ENCODE peak calls at places on chromosome 6, in five cellular contexts. One of them, this sample, is unnamed.

GRCh38 chr6:22892452-22892851 is 323.1 kb downstream of the HDGFL1 start:
- DNase-seq in AG04450: peak; percentile 89
- DNase-seq in CD4-positive, CD25-positive, alpha-beta regulatory T cell: no peak
- DNase-seq in breast epithelium: no peak
- DNase-seq in BJ: peak; percentile 95
- DNase-seq in this sample: no peak

GRCh38 chr6:5094327-5094726 is 9.2 kb downstream of the PPP1R3G start:
- DNase-seq in AG04450: peak; percentile 91
- DNase-seq in CD4-positive, CD25-positive, alpha-beta regulatory T cell: no peak
- DNase-seq in breast epithelium: no peak
- DNase-seq in BJ: peak; percentile 94
- DNase-seq in this sample: no peak

GRCh38 chr6:19417713-19418112 is 419.5 kb upstream of the ID4 start:
- DNase-seq in AG04450: no peak
- DNase-seq in CD4-positive, CD25-positive, alpha-beta regulatory T cell: no peak
- DNase-seq in breast epithelium: no peak
- DNase-seq in BJ: no peak
- DNase-seq in this sample: no peak

GRCh38 chr6:91045152-91045551 is 458.3 kb upstream of the MAP3K7 start:
- DNase-seq in AG04450: no peak
- DNase-seq in CD4-positive, CD25-positive, alpha-beta regulatory T cell: no peak
- DNase-seq in breast epithelium: no peak
- DNase-seq in BJ: no peak
- DNase-seq in this sample: no peak

GRCh38 chr6:16511048-16511660 is 250.1 kb downstream of the ATXN1 start:
- DNase-seq in AG04450: no peak
- DNase-seq in CD4-positive, CD25-positive, alpha-beta regulatory T cell: peak; percentile 48
- DNase-seq in breast epithelium: no peak
- DNase-seq in BJ: no peak
- DNase-seq in this sample: no peak

GRCh38 chr6:36109092-36109491 is 21.2 kb upstream of the MAPK13 start:
- DNase-seq in AG04450: no peak
- DNase-seq in CD4-positive, CD25-positive, alpha-beta regulatory T cell: peak; percentile 92
- DNase-seq in breast epithelium: no peak
- DNase-seq in BJ: no peak
- DNase-seq in this sample: no peak

GRCh38 chr6:22664968-22665367 is 95.6 kb downstream of the HDGFL1 start:
- DNase-seq in AG04450: no peak
- DNase-seq in CD4-positive, CD25-positive, alpha-beta regulatory T cell: no peak
- DNase-seq in breast epithelium: no peak
- DNase-seq in BJ: no peak
- DNase-seq in this sample: no peak

GRCh38 chr6:53044071-53044470 is 21.1 kb upstream of the FBXO9 start:
- DNase-seq in AG04450: no peak
- DNase-seq in CD4-positive, CD25-positive, alpha-beta regulatory T cell: no peak
- DNase-seq in breast epithelium: no peak
- DNase-seq in BJ: no peak
- DNase-seq in this sample: no peak

GRCh38 chr6:4270799-4271198 is 135.4 kb upstream of the ECI2 start:
- DNase-seq in AG04450: no peak
- DNase-seq in CD4-positive, CD25-positive, alpha-beta regulatory T cell: no peak
- DNase-seq in breast epithelium: no peak
- DNase-seq in BJ: no peak
- DNase-seq in this sample: no peak

GRCh38 chr6:130473886-130474285 is 108.1 kb downstream of the TMEM200A start:
- DNase-seq in AG04450: no peak
- DNase-seq in CD4-positive, CD25-positive, alpha-beta regulatory T cell: no peak
- DNase-seq in breast epithelium: no peak
- DNase-seq in BJ: peak; percentile 51
- DNase-seq in this sample: no peak

GRCh38 chr6:140744648-140745320 is 1370.3 kb upstream of the CITED2 start:
- DNase-seq in AG04450: no peak
- DNase-seq in CD4-positive, CD25-positive, alpha-beta regulatory T cell: peak; percentile 3
- DNase-seq in breast epithelium: no peak
- DNase-seq in BJ: no peak
- DNase-seq in this sample: no peak

GRCh38 chr6:45419574-45420082 is 41.9 kb upstream of the SUPT3H start:
- DNase-seq in AG04450: no peak
- DNase-seq in CD4-positive, CD25-positive, alpha-beta regulatory T cell: peak; percentile 63
- DNase-seq in breast epithelium: peak; percentile 54
- DNase-seq in BJ: no peak
- DNase-seq in this sample: peak; percentile 31

GRCh38 chr6:101543796-101544195 is 150.3 kb downstream of the GRIK2 start:
- DNase-seq in AG04450: no peak
- DNase-seq in CD4-positive, CD25-positive, alpha-beta regulatory T cell: no peak
- DNase-seq in breast epithelium: no peak
- DNase-seq in BJ: no peak
- DNase-seq in this sample: no peak

GRCh38 chr6:25508051-25508450 is 144.0 kb upstream of the SCGN start:
- DNase-seq in AG04450: no peak
- DNase-seq in CD4-positive, CD25-positive, alpha-beta regulatory T cell: no peak
- DNase-seq in breast epithelium: no peak
- DNase-seq in BJ: no peak
- DNase-seq in this sample: no peak

GRCh38 chr6:28408076-28408802 is 8.7 kb upstream of the ZSCAN12 start:
- DNase-seq in AG04450: no peak
- DNase-seq in CD4-positive, CD25-positive, alpha-beta regulatory T cell: peak; percentile 60
- DNase-seq in breast epithelium: no peak
- DNase-seq in BJ: no peak
- DNase-seq in this sample: no peak

GRCh38 chr6:50591135-50591534 is 122.2 kb upstream of the TFAP2D start:
- DNase-seq in AG04450: no peak
- DNase-seq in CD4-positive, CD25-positive, alpha-beta regulatory T cell: no peak
- DNase-seq in breast epithelium: no peak
- DNase-seq in BJ: no peak
- DNase-seq in this sample: no peak

GRCh38 chr6:145704153-145704781 is 31.1 kb downstream of the EPM2A start:
- DNase-seq in AG04450: no peak
- DNase-seq in CD4-positive, CD25-positive, alpha-beta regulatory T cell: peak; percentile 4
- DNase-seq in breast epithelium: no peak
- DNase-seq in BJ: no peak
- DNase-seq in this sample: no peak

GRCh38 chr6:9646346-9647042 is 768.4 kb downstream of the TFAP2A start:
- DNase-seq in AG04450: no peak
- DNase-seq in CD4-positive, CD25-positive, alpha-beta regulatory T cell: no peak
- DNase-seq in breast epithelium: no peak
- DNase-seq in BJ: peak; percentile 19
- DNase-seq in this sample: no peak

DNA sequence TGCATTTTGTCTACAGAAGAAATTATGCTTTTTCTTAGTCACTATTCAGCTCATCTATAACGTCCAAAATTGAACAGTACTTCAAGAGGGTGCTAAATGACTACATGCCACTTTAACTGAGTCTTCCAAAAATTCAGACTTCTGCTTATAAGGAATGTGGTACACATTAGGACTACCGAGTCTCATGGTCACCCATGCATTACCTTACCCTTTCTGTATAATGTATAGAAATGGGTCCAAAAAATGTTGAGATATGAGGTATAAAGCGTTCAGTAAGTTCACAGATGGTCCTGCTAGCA is 118.8 kb upstream of the PRSS16 start:
- DNase-seq in AG04450: no peak
- DNase-seq in CD4-positive, CD25-positive, alpha-beta regulatory T cell: no peak
- DNase-seq in breast epithelium: no peak
- DNase-seq in BJ: no peak
- DNase-seq in this sample: no peak
- H3K4me3 ChIP-seq in AG04450: no peak overlapping the region
- H3K4me3 ChIP-seq in CD4-positive, CD25-positive, alpha-beta regulatory T cell: no peak overlapping the region
- H3K4me3 ChIP-seq in breast epithelium: no peak overlapping the region
- H3K4me3 ChIP-seq in BJ: no peak overlapping the region
- H3K4me3 ChIP-seq in this sample: no peak overlapping the region

GRCh38 chr6:13248953-13249432 is 79.3 kb downstream of the TBC1D7 start:
- DNase-seq in AG04450: no peak
- DNase-seq in CD4-positive, CD25-positive, alpha-beta regulatory T cell: no peak
- DNase-seq in breast epithelium: no peak
- DNase-seq in BJ: no peak
- DNase-seq in this sample: no peak

GRCh38 chr6:13249817-13250216 is 78.5 kb downstream of the TBC1D7 start:
- DNase-seq in AG04450: no peak
- DNase-seq in CD4-positive, CD25-positive, alpha-beta regulatory T cell: no peak
- DNase-seq in breast epithelium: no peak
- DNase-seq in BJ: no peak
- DNase-seq in this sample: no peak

GRCh38 chr6:13247627-13248026 is 80.7 kb downstream of the TBC1D7 start:
- DNase-seq in AG04450: no peak
- DNase-seq in CD4-positive, CD25-positive, alpha-beta regulatory T cell: no peak
- DNase-seq in breast epithelium: no peak
- DNase-seq in BJ: no peak
- DNase-seq in this sample: no peak

GRCh38 chr6:13248549-13248948 is 79.8 kb downstream of the TBC1D7 start:
- DNase-seq in AG04450: no peak
- DNase-seq in CD4-positive, CD25-positive, alpha-beta regulatory T cell: no peak
- DNase-seq in breast epithelium: no peak
- DNase-seq in BJ: no peak
- DNase-seq in this sample: no peak

GRCh38 chr6:13248053-13248452 is 80.3 kb downstream of the TBC1D7 start:
- DNase-seq in AG04450: peak; percentile 11
- DNase-seq in CD4-positive, CD25-positive, alpha-beta regulatory T cell: no peak
- DNase-seq in breast epithelium: no peak
- DNase-seq in BJ: peak; percentile 26
- DNase-seq in this sample: no peak
- H3K4me3 ChIP-seq in AG04450: no peak overlapping the region
- H3K4me3 ChIP-seq in CD4-positive, CD25-positive, alpha-beta regulatory T cell: no peak overlapping the region
- H3K4me3 ChIP-seq in breast epithelium: no peak overlapping the region
- H3K4me3 ChIP-seq in BJ: no peak overlapping the region
- H3K4me3 ChIP-seq in this sample: no peak overlapping the region

GRCh38 chr6:150767161-150767560 is 98.3 kb upstream of the MTHFD1L start:
- DNase-seq in AG04450: no peak
- DNase-seq in CD4-positive, CD25-positive, alpha-beta regulatory T cell: no peak
- DNase-seq in breast epithelium: no peak
- DNase-seq in BJ: no peak
- DNase-seq in this sample: no peak

GRCh38 chr6:150764638-150765456 is 100.7 kb upstream of the MTHFD1L start:
- DNase-seq in AG04450: no peak
- DNase-seq in CD4-positive, CD25-positive, alpha-beta regulatory T cell: no peak
- DNase-seq in breast epithelium: no peak
- DNase-seq in BJ: no peak
- DNase-seq in this sample: no peak

GRCh38 chr6:150766201-150766997 is 99.1 kb upstream of the MTHFD1L start:
- DNase-seq in AG04450: no peak
- DNase-seq in CD4-positive, CD25-positive, alpha-beta regulatory T cell: no peak
- DNase-seq in breast epithelium: no peak
- DNase-seq in BJ: no peak
- DNase-seq in this sample: no peak

GRCh38 chr6:150765457-150765764 is 100.1 kb upstream of the MTHFD1L start:
- DNase-seq in AG04450: no peak
- DNase-seq in CD4-positive, CD25-positive, alpha-beta regulatory T cell: no peak
- DNase-seq in breast epithelium: no peak
- DNase-seq in BJ: no peak
- DNase-seq in this sample: no peak

DNA sequence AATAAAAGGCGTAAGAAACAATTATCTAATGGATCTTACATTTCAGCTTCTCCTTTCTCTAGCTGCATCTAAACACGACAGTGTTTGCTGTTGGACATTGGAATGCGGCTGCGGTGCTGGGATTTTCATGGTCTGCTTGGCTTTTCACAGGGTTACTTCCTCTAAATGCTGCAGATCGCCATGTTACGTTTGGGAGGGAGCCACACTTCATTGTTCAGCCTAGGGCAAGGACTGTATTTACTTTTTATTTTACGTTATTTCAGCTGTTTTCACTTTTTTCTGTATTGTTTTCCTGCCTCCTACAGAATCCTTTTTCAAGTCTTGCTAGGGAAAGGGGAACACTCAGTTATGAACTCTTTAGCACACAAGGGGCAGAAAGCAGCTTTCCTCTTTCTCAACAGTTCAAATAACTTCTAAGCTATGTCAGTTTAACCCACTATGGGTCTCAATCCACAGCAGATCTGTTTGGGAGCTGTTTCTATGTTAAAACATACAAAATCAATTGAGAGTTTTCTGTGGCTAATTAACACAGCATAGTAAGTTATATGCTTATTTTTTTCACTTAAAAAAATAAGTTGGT is 97.8 kb upstream of the MTHFD1L start:
- DNase-seq in AG04450: no peak
- DNase-seq in CD4-positive, CD25-positive, alpha-beta regulatory T cell: no peak
- DNase-seq in breast epithelium: no peak
- DNase-seq in BJ: no peak
- DNase-seq in this sample: no peak
- H3K4me3 ChIP-seq in AG04450: no peak overlapping the region
- H3K4me3 ChIP-seq in CD4-positive, CD25-positive, alpha-beta regulatory T cell: no peak overlapping the region
- H3K4me3 ChIP-seq in breast epithelium: no peak overlapping the region
- H3K4me3 ChIP-seq in BJ: no peak overlapping the region
- H3K4me3 ChIP-seq in this sample: no peak overlapping the region

GRCh38 chr6:31578058-31578457 is 2.7 kb downstream of the TNF start:
- DNase-seq in AG04450: no peak
- DNase-seq in CD4-positive, CD25-positive, alpha-beta regulatory T cell: peak; percentile 54
- DNase-seq in breast epithelium: no peak
- DNase-seq in BJ: no peak
- DNase-seq in this sample: no peak

GRCh38 chr6:31575335-31575901 is at the start of gene TNF:
- DNase-seq in AG04450: no peak
- DNase-seq in CD4-positive, CD25-positive, alpha-beta regulatory T cell: peak; percentile 91
- DNase-seq in breast epithelium: no peak
- DNase-seq in BJ: no peak
- DNase-seq in this sample: peak; percentile 78

GRCh38 chr6:31575952-31576684 is 753 bp downstream of the TNF start:
- DNase-seq in AG04450: no peak
- DNase-seq in CD4-positive, CD25-positive, alpha-beta regulatory T cell: peak; percentile 31
- DNase-seq in breast epithelium: no peak
- DNase-seq in BJ: no peak
- DNase-seq in this sample: no peak

GRCh38 chr6:31578461-31579118 is 3.2 kb downstream of the TNF start:
- DNase-seq in AG04450: no peak
- DNase-seq in CD4-positive, CD25-positive, alpha-beta regulatory T cell: peak; percentile 44
- DNase-seq in breast epithelium: no peak
- DNase-seq in BJ: no peak
- DNase-seq in this sample: no peak

GRCh38 chr6:31576897-31577341 is 1.6 kb downstream of the TNF start:
- DNase-seq in AG04450: no peak
- DNase-seq in CD4-positive, CD25-positive, alpha-beta regulatory T cell: peak; percentile 84
- DNase-seq in breast epithelium: no peak
- DNase-seq in BJ: no peak
- DNase-seq in this sample: peak; percentile 52
- H3K4me3 ChIP-seq in AG04450: no peak overlapping the region
- H3K4me3 ChIP-seq in CD4-positive, CD25-positive, alpha-beta regulatory T cell: peak overlapping the region; percentile 99
- H3K4me3 ChIP-seq in breast epithelium: no peak overlapping the region
- H3K4me3 ChIP-seq in BJ: no peak overlapping the region
- H3K4me3 ChIP-seq in this sample: peak overlapping the region; percentile 91

GRCh38 chr6:116512155-116512559 is 718 bp downstream of the CALHM5 start:
- DNase-seq in AG04450: no peak
- DNase-seq in CD4-positive, CD25-positive, alpha-beta regulatory T cell: no peak
- DNase-seq in breast epithelium: no peak
- DNase-seq in BJ: no peak
- DNase-seq in this sample: no peak
- H3K4me3 ChIP-seq in AG04450: peak overlapping the region; percentile 66
- H3K4me3 ChIP-seq in CD4-positive, CD25-positive, alpha-beta regulatory T cell: no peak overlapping the region
- H3K4me3 ChIP-seq in breast epithelium: peak overlapping the region; percentile 33
- H3K4me3 ChIP-seq in BJ: peak overlapping the region; percentile 46
- H3K4me3 ChIP-seq in this sample: no peak overlapping the region

GRCh38 chr6:144298167-144298671 is 13.1 kb downstream of the UTRN start:
- DNase-seq in AG04450: no peak
- DNase-seq in CD4-positive, CD25-positive, alpha-beta regulatory T cell: no peak
- DNase-seq in breast epithelium: no peak
- DNase-seq in BJ: no peak
- DNase-seq in this sample: no peak
- H3K4me3 ChIP-seq in AG04450: no peak overlapping the region
- H3K4me3 ChIP-seq in CD4-positive, CD25-positive, alpha-beta regulatory T cell: no peak overlapping the region
- H3K4me3 ChIP-seq in breast epithelium: no peak overlapping the region
- H3K4me3 ChIP-seq in BJ: no peak overlapping the region
- H3K4me3 ChIP-seq in this sample: no peak overlapping the region